ENCODE peak calls at places on chromosomes 12 and 14, in seven cellular contexts. W, J, P, M, N, C and I are unnamed samples.

GRCh38 chr14:88310457-88310856 is 12.6 kb downstream of the KCNK10 start:
- DNase-seq in W (no peak), J (no peak), P (no peak), M (no peak), N (no peak), C (no peak), I (no peak)

GRCh38 chr12:11716794-11717532 is 67.5 kb downstream of the ETV6 start:
- DNase-seq in W (no peak), J (no peak), P (no peak), M (no peak), N (no peak), C (no peak), I (peak; percentile 76)

GRCh38 chr14:49882826-49883694 is 9.8 kb upstream of the ARF6 start:
- DNase-seq in W (no peak), J (no peak), P (no peak), M (no peak), N (no peak), C (no peak), I (peak; percentile 72)

GRCh38 chr12:61538951-61539350 is 721.3 kb upstream of the USP15 start:
- DNase-seq in W (no peak), J (no peak), P (peak; percentile 10), M (no peak), N (no peak), C (no peak), I (peak; percentile 0)

GRCh38 chr12:49960474-49961110 is 1.1 kb upstream of the AQP5 start:
- DNase-seq in W (no peak), J (no peak), P (no peak), M (no peak), N (no peak), C (no peak), I (no peak)

GRCh38 chr12:64678248-64678647 is 68.0 kb downstream of the RASSF3 start:
- DNase-seq in W (no peak), J (no peak), P (no peak), M (no peak), N (no peak), C (no peak), I (no peak)

GRCh38 chr14:79378020-79378419 is 833.3 kb downstream of the DIO2 start:
- DNase-seq in W (no peak), J (no peak), P (no peak), M (no peak), N (no peak), C (no peak), I (no peak)

GRCh38 chr14:61478971-61479473 is 157.6 kb downstream of the PRKCH start:
- DNase-seq in W (no peak), J (no peak), P (no peak), M (no peak), N (no peak), C (peak; percentile 38), I (no peak)

GRCh38 chr14:65000868-65001600 is 14.3 kb downstream of the FNTB start:
- DNase-seq in W (no peak), J (no peak), P (no peak), M (no peak), N (no peak), C (no peak), I (no peak)

GRCh38 chr14:81980601-81981310 is 447.1 kb upstream of the SEL1L start:
- DNase-seq in W (peak; percentile 4), J (no peak), P (no peak), M (peak; percentile 52), N (no peak), C (no peak), I (no peak)

GRCh38 chr14:103056322-103057027 is 874 bp downstream of the CDC42BPB start:
- DNase-seq in W (peak; percentile 45), J (no peak), P (peak; percentile 73), M (peak; percentile 70), N (peak; percentile 81), C (no peak), I (peak; percentile 72)

GRCh38 chr14:63204407-63205280 is at the start of gene RHOJ:
- DNase-seq in W (peak; percentile 41), J (no peak), P (no peak), M (peak; percentile 34), N (no peak), C (no peak), I (peak; percentile 2)

GRCh38 chr14:100025111-100025510 is 40.1 kb upstream of the EVL start:
- DNase-seq in W (no peak), J (no peak), P (peak; percentile 73), M (peak; percentile 37), N (peak; percentile 55), C (peak; percentile 22), I (peak; percentile 58)

GRCh38 chr12:38204831-38205230 is 111.7 kb upstream of the ALG10B start:
- DNase-seq in W (no peak), J (no peak), P (no peak), M (no peak), N (no peak), C (no peak), I (no peak)

GRCh38 chr12:69313209-69313608 is 35.0 kb upstream of the LYZ start:
- DNase-seq in W (no peak), J (no peak), P (no peak), M (no peak), N (no peak), C (no peak), I (no peak)

GRCh38 chr12:56198836-56199235 is 9.6 kb upstream of the SMARCC2 start:
- DNase-seq in W (no peak), J (no peak), P (no peak), M (no peak), N (no peak), C (no peak), I (no peak)

GRCh38 chr12:8544295-8544694 is 3.6 kb upstream of the CLEC4E start:
- DNase-seq in W (peak; percentile 77), J (no peak), P (peak; percentile 66), M (peak; percentile 80), N (peak; percentile 63), C (peak; percentile 63), I (peak; percentile 66)

GRCh38 chr14:101476931-101477553 is 84.3 kb upstream of the DIO3 start:
- DNase-seq in W (no peak), J (no peak), P (peak; percentile 96), M (peak; percentile 63), N (peak; percentile 67), C (no peak), I (no peak)

GRCh38 chr14:75454963-75455546 is 27.2 kb downstream of the JDP2 start:
- DNase-seq in W (no peak), J (no peak), P (peak; percentile 31), M (peak; percentile 46), N (peak; percentile 72), C (no peak), I (peak; percentile 79)

GRCh38 chr14:72292689-72293024 is 360.4 kb downstream of the RGS6 start:
- DNase-seq in W (no peak), J (no peak), P (no peak), M (no peak), N (no peak), C (no peak), I (no peak)
- TF ChIP-seq CTCF in W (peak; percentile 7), J (no peak), P (no peak), M (no peak), N (no peak), C (no peak), I (no peak)

GRCh38 chr14:89910706-89911017 is 43.9 kb downstream of the EFCAB11 start:
- DNase-seq in W (no peak), J (no peak), P (peak; percentile 42), M (no peak), N (no peak), C (no peak), I (no peak)

GRCh38 chr14:89918721-89919120 is 35.8 kb downstream of the EFCAB11 start:
- DNase-seq in W (no peak), J (no peak), P (no peak), M (no peak), N (no peak), C (no peak), I (no peak)

GRCh38 chr14:89912667-89913211 is 41.8 kb downstream of the EFCAB11 start:
- DNase-seq in W (no peak), J (no peak), P (peak; percentile 87), M (no peak), N (peak; percentile 50), C (no peak), I (peak; percentile 98)

GRCh38 chr14:89911018-89911919 is 43.3 kb downstream of the EFCAB11 start:
- DNase-seq in W (peak; percentile 3), J (no peak), P (peak; percentile 60), M (peak; percentile 10), N (no peak), C (no peak), I (peak; percentile 30)

DNA sequence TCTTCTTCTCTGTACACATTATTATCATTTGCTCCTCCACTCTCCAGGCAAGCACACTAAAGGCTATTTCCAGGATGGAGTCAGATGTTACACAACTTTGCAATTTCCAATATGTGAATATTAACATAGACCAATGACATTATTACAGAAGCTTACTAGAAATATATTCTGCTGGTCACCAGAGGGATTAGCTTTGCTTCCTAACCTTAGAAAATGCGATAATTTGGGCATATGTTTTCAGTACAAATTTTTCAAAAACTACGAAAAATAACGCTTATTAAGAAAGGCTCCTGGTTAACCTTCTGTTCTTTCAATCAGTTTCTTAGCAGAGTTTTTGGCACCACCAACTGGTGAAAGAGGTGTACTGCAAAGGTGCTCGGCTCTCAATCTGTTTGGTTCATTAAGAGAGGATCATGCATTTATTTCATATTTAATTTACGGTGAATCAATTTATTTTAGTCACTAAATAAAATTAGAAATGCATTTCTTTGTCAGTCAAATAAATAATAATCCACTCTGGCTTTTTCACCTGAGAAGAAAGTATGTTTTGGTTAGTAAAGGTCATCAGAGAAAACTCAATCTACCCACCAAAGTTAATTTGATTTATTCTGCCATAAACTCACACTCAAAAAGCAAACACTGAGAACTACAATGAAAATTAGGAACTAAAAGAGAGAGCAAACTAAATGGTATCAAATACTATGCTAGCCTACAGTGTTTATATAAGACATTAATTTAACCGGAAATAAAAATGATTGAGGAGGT is 39.2 kb downstream of the EFCAB11 start:
- DNase-seq in W (peak; percentile 58), J (no peak), P (peak; percentile 65), M (peak; percentile 73), N (no peak), C (peak; percentile 51), I (peak; percentile 77)
- TF ChIP-seq CTCF in W (peak; percentile 98), J (peak; percentile 95), P (peak; percentile 94), M (peak; percentile 94), N (peak; percentile 92), C (peak; percentile 97), I (peak; percentile 98)

GRCh38 chr14:22598896-22599244 is 770 bp downstream of the ABHD4 start:
- DNase-seq in W (no peak), J (no peak), P (peak; percentile 70), M (peak; percentile 17), N (no peak), C (peak; percentile 41), I (peak; percentile 65)
- TF ChIP-seq CTCF in W (no peak), J (peak; percentile 2), P (peak; percentile 37), M (peak; percentile 31), N (peak; percentile 6), C (no peak), I (peak; percentile 38)

DNA sequence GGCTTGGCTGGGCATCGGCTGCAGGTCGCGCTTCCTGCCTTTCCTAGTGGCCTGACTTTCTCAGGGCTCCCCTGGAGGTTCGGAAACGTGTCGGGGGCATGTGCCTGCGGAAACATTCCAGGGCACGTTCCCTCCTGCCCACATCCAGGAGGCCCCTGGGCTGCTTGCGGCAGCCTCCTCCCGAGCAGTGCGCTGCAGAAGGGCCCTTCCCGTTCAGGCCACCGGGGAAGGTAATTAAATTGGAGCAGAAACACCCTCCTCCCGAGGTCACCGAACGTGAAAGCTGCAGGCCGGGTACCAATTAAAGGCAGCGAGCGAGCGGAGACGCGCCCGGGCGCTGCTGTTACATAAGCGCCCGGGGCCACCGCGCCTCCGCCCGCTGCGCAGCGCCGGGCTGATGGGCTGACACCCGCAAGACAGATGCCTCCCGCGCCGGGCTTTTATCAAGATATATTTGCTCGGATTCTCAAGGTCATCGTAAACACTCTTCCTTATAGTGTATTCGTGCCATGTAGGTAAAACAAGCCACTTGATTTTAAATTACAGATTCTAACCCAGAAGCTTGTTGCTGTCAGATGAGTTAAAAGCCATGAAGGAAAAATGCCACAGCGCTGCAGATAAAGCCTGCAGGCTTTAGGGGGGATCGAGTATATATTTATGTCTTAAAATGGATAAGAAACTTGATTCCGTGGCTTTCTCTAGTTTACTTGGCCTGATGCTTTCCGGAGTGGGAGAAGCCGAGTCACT is 31.4 kb downstream of the SSPN start:
- DNase-seq in W (peak; percentile 15), J (peak; percentile 53), P (no peak), M (peak; percentile 55), N (no peak), C (no peak), I (no peak)
- TF ChIP-seq CTCF in W (no peak), J (no peak), P (no peak), M (no peak), N (no peak), C (no peak), I (no peak)